ENCODE peak calls at places on chromosomes 1 and 21, in seven cellular contexts. O is H1, T is GM12878, W is HCT116, Z is SK-N-SH, R is K562, F is HepG2. M is an unnamed sample.

GRCh38 chr1:178055093-178055492 is 38.8 kb upstream of the RASAL2 start:
- DNase-seq in O (peak), T (no peak), W (no peak), Z (peak), R (no peak), F (peak), M (peak)

GRCh38 chr1:169371400-169371799 is 3.4 kb downstream of the BLZF1 start:
- DNase-seq in O (no peak), T (no peak), W (no peak), Z (no peak), R (no peak), F (no peak), M (no peak)

GRCh38 chr1:20558180-20558579 is 5.8 kb downstream of the FAM43B start:
- DNase-seq in O (no peak), T (no peak), W (no peak), Z (no peak), R (no peak), F (no peak), M (no peak)

GRCh38 chr1:153490272-153491051 is 30.0 kb upstream of the S100A7 start:
- DNase-seq in O (no peak), T (no peak), W (peak), Z (no peak), R (no peak), F (no peak), M (no peak)

GRCh38 chr21:35335951-35336446 is 286.9 kb upstream of the RUNX1 start:
- DNase-seq in O (no peak), T (no peak), W (no peak), Z (no peak), R (no peak), F (no peak), M (no peak)

GRCh38 chr1:238892612-238893011 is 493.8 kb upstream of the CHRM3 start:
- DNase-seq in O (no peak), T (no peak), W (no peak), Z (no peak), R (no peak), F (no peak), M (peak)

GRCh38 chr1:23776198-23776597 is 2.0 kb upstream of the PITHD1 start:
- DNase-seq in O (no peak), T (no peak), W (no peak), Z (no peak), R (no peak), F (no peak), M (no peak)

GRCh38 chr1:3504823-3505155 is 50.3 kb downstream of the ARHGEF16 start:
- DNase-seq in O (no peak), T (no peak), W (no peak), Z (no peak), R (no peak), F (no peak), M (no peak)

GRCh38 chr1:156880473-156880872 is 13.0 kb upstream of the PEAR1 start:
- DNase-seq in O (no peak), T (no peak), W (no peak), Z (no peak), R (no peak), F (no peak), M (no peak)

GRCh38 chr1:208264469-208265126 is 20.4 kb upstream of the PLXNA2 start:
- DNase-seq in O (no peak), T (no peak), W (no peak), Z (no peak), R (no peak), F (no peak), M (no peak)

GRCh38 chr1:153801786-153802697 is 26.8 kb downstream of the SLC27A3 start:
- DNase-seq in O (no peak), T (no peak), W (no peak), Z (no peak), R (no peak), F (no peak), M (no peak)

GRCh38 chr1:160779662-160780397 is 16.1 kb upstream of the LY9 start:
- DNase-seq in O (peak), T (no peak), W (peak), Z (peak), R (peak), F (peak), M (peak)

GRCh38 chr1:245894843-245895242 is 612.2 kb downstream of the SMYD3 start:
- DNase-seq in O (no peak), T (peak), W (no peak), Z (no peak), R (no peak), F (no peak), M (no peak)

GRCh38 chr1:203176744-203177460 is 1.3 kb upstream of the MYBPH start:
- DNase-seq in O (no peak), T (no peak), W (no peak), Z (no peak), R (no peak), F (no peak), M (no peak)
- TF ChIP-seq JUND in O (no peak), T (no peak), W (no peak), Z (no peak), R (no peak), F (no peak), M (no peak)

DNA sequence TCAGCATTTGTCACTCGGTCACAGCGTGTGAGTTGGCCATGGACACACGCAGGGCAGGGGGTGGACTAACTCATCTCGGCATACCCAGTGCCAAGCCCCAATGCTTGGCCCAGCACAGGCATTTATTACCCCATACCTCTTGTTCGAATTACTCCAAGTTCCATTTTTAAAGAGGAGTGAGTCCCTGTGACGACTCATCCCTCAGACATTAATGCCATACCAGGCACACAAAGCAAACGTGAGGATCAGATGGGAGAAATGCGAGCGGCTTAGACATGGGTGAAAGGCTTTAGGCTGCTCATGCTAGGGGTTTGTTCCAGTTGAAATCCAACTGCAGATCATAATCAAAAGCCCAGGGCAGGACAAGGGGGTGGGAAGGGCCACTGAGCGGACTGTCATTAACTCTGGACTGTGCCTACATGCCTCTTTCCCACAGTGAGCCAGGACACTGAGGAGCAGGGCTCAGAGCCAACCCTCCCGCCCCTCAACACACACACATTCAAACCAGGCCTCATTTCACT is 118.5 kb upstream of the NGF start:
- DNase-seq in O (no peak), T (no peak), W (no peak), Z (no peak), R (no peak), F (no peak), M (no peak)
- TF ChIP-seq JUND in O (no peak), T (no peak), W (no peak), Z (no peak), R (no peak), F (no peak), M (no peak)

DNA sequence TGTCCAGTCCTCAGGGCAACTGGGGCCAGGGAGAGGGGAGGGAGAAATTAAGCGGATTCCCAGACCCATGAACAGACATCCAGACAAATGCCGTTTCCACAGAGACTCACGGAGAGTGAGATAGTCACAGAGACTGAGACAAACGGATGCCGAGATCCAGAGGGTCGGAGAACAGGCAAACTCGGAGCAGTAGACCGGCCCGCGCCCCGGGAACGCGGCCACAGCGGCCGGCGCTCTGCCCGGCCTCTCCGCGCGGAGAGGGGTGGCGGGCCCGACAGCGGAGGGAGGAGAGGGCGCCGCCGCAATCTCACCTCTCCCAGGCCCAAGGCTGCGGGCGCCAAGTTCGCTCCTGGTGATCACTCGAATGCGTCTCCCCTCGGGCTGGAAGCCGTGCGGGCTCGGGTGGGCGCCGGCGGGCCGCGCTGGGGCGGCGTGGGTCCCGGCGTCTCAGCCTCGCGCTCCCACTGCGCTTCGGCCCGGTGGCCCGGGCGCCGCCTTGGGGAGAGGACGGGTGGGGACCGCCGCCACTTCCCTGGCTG is 796 bp upstream of the FOXD2 start:
- DNase-seq in O (no peak), T (no peak), W (no peak), Z (peak), R (no peak), F (no peak), M (peak)
- TF ChIP-seq JUND in O (no peak), T (no peak), W (no peak), Z (no peak), R (no peak), F (no peak), M (no peak)

GRCh38 chr1:108780937-108781574 is 34.6 kb downstream of the STXBP3 start:
- DNase-seq in O (no peak), T (no peak), W (no peak), Z (no peak), R (peak), F (peak), M (no peak)
- TF ChIP-seq JUND in O (no peak), T (no peak), W (no peak), Z (no peak), R (peak), F (no peak), M (no peak)

DNA sequence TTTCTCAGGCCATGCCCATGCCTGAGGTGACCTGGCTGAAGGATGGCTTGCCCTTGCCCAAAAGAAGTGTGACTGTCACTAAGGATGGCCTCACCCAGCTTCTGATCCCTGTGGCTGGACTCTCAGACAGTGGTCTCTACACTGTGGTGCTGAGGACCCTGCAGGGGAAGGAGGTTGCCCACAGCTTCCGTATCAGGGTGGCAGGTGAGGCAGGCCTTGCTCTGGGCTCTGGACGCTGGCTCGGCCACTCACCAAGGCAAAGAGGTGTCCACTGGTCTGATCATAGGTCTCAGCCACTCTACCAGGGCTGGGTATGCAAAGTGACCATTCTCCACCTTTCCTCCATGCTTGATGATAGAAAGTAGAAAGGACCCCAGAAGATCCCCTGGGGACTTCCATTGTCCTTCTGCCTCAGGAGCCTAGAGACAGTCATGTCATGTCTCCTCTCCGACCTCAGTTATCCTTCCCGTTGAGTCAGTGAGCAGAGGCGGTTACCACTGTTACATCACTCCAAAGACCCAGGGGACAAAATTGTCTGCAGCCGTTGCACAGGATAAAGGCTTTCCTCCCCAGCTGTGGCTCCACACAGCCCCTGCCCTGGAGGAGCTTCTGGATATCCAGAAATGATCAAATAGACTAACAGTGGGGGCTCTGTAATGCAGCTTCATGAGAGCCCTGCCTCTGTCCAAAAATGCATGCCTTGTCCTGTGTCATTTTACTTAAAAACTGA is 34.2 kb downstream of the IGFN1 start:
- DNase-seq in O (peak), T (no peak), W (no peak), Z (no peak), R (no peak), F (no peak), M (no peak)
- TF ChIP-seq JUND in O (no peak), T (no peak), W (no peak), Z (no peak), R (no peak), F (no peak), M (no peak)

GRCh38 chr1:222392571-222392970 is 155.3 kb downstream of the HHIPL2 start:
- DNase-seq in O (no peak), T (no peak), W (no peak), Z (no peak), R (no peak), F (no peak), M (no peak)
- TF ChIP-seq JUND in O (no peak), T (no peak), W (no peak), Z (no peak), R (no peak), F (no peak), M (no peak)

GRCh38 chr21:39737376-39738000 is 7.5 kb upstream of the IGSF5 start:
- DNase-seq in O (no peak), T (no peak), W (no peak), Z (no peak), R (no peak), F (no peak), M (peak)
- TF ChIP-seq JUND in O (no peak), T (no peak), W (no peak), Z (no peak), R (no peak), F (no peak), M (no peak)

M was measured in T47D.